ENCODE peak calls at places on chromosomes 7 and 10, in seven cellular contexts. One of them, this sample, is unnamed. For H3K4me1 and H3K36me3, the result is how much of the 10 kb centered on the place peaks cover.

GRCh38 chr7:16758634-16759602 is 5.4 kb downstream of the TSPAN13 start:
- DNase-seq in heart left ventricle: no peak
- DNase-seq in pancreas: no peak
- DNase-seq in heart right ventricle: no peak
- DNase-seq in neuronal stem cell: no peak
- DNase-seq in mucosa of descending colon: no peak
- DNase-seq in CD4-positive, alpha-beta memory T cell: no peak
- DNase-seq in this sample: no peak

GRCh38 chr7:86745019-86745745 is 101.5 kb downstream of the GRM3 start:
- DNase-seq in neuronal stem cell: no peak
- DNase-seq in pancreas: no peak
- DNase-seq in heart left ventricle: peak
- DNase-seq in heart right ventricle: peak
- DNase-seq in CD4-positive, alpha-beta memory T cell: no peak
- DNase-seq in mucosa of descending colon: no peak
- DNase-seq in this sample: no peak

GRCh38 chr7:72281325-72281724 is 130.8 kb downstream of the CALN1 start:
- DNase-seq in heart right ventricle: no peak
- DNase-seq in pancreas: no peak
- DNase-seq in heart left ventricle: no peak
- DNase-seq in CD4-positive, alpha-beta memory T cell: no peak
- DNase-seq in neuronal stem cell: no peak
- DNase-seq in mucosa of descending colon: no peak
- DNase-seq in this sample: no peak

GRCh38 chr7:99791667-99792356 is 7.8 kb upstream of the CYP3A4 start:
- DNase-seq in heart right ventricle: no peak
- DNase-seq in CD4-positive, alpha-beta memory T cell: no peak
- DNase-seq in mucosa of descending colon: no peak
- DNase-seq in neuronal stem cell: no peak
- DNase-seq in pancreas: no peak
- DNase-seq in heart left ventricle: no peak
- DNase-seq in this sample: no peak

GRCh38 chr10:70234668-70235447 is 1.6 kb upstream of the PPA1 start:
- DNase-seq in pancreas: no peak
- DNase-seq in CD4-positive, alpha-beta memory T cell: no peak
- DNase-seq in mucosa of descending colon: no peak
- DNase-seq in heart left ventricle: no peak
- DNase-seq in neuronal stem cell: no peak
- DNase-seq in heart right ventricle: no peak
- DNase-seq in this sample: no peak

GRCh38 chr10:133067152-133068090 is 20.3 kb upstream of the ADGRA1 start:
- DNase-seq in heart left ventricle: no peak
- DNase-seq in mucosa of descending colon: no peak
- DNase-seq in heart right ventricle: no peak
- DNase-seq in pancreas: no peak
- DNase-seq in neuronal stem cell: no peak
- DNase-seq in CD4-positive, alpha-beta memory T cell: no peak
- DNase-seq in this sample: no peak

GRCh38 chr10:11476035-11476434 is 135.4 kb downstream of the USP6NL start:
- DNase-seq in CD4-positive, alpha-beta memory T cell: no peak
- DNase-seq in neuronal stem cell: no peak
- DNase-seq in pancreas: no peak
- DNase-seq in heart left ventricle: no peak
- DNase-seq in heart right ventricle: no peak
- DNase-seq in mucosa of descending colon: no peak
- DNase-seq in this sample: no peak

GRCh38 chr10:46328853-46329689 is 42.3 kb downstream of the ANTXRL start:
- DNase-seq in neuronal stem cell: no peak
- DNase-seq in CD4-positive, alpha-beta memory T cell: no peak
- DNase-seq in heart left ventricle: no peak
- DNase-seq in heart right ventricle: no peak
- DNase-seq in pancreas: no peak
- DNase-seq in mucosa of descending colon: no peak
- DNase-seq in this sample: no peak

GRCh38 chr7:132603241-132603789 is 27.0 kb upstream of the PLXNA4 start:
- DNase-seq in CD4-positive, alpha-beta memory T cell: no peak
- DNase-seq in mucosa of descending colon: no peak
- DNase-seq in pancreas: no peak
- DNase-seq in neuronal stem cell: no peak
- DNase-seq in heart right ventricle: no peak
- DNase-seq in heart left ventricle: no peak
- DNase-seq in this sample: no peak

GRCh38 chr10:33460461-33461294 is 126.2 kb upstream of the NRP1 start:
- DNase-seq in CD4-positive, alpha-beta memory T cell: no peak
- DNase-seq in heart left ventricle: peak
- DNase-seq in mucosa of descending colon: no peak
- DNase-seq in pancreas: no peak
- DNase-seq in neuronal stem cell: no peak
- DNase-seq in heart right ventricle: peak
- DNase-seq in this sample: no peak

GRCh38 chr10:35387768-35388167 is 51.5 kb downstream of the CCNY start:
- DNase-seq in heart left ventricle: no peak
- DNase-seq in CD4-positive, alpha-beta memory T cell: no peak
- DNase-seq in neuronal stem cell: no peak
- DNase-seq in mucosa of descending colon: no peak
- DNase-seq in pancreas: no peak
- DNase-seq in heart right ventricle: no peak
- DNase-seq in this sample: no peak

GRCh38 chr10:7123719-7124118 is 287.1 kb downstream of the SFMBT2 start:
- DNase-seq in neuronal stem cell: no peak
- DNase-seq in mucosa of descending colon: no peak
- DNase-seq in pancreas: no peak
- DNase-seq in heart left ventricle: no peak
- DNase-seq in CD4-positive, alpha-beta memory T cell: no peak
- DNase-seq in heart right ventricle: no peak
- DNase-seq in this sample: no peak

GRCh38 chr7:111112439-111112838 is 21.5 kb downstream of the LRRN3 start:
- DNase-seq in heart left ventricle: no peak
- DNase-seq in mucosa of descending colon: no peak
- DNase-seq in pancreas: no peak
- DNase-seq in heart right ventricle: no peak
- DNase-seq in CD4-positive, alpha-beta memory T cell: no peak
- DNase-seq in neuronal stem cell: no peak
- DNase-seq in this sample: no peak

GRCh38 chr10:30540286-30540685 is 89.3 kb downstream of the LYZL2 start:
- DNase-seq in mucosa of descending colon: no peak
- DNase-seq in heart left ventricle: no peak
- DNase-seq in pancreas: no peak
- DNase-seq in neuronal stem cell: no peak
- DNase-seq in heart right ventricle: no peak
- DNase-seq in CD4-positive, alpha-beta memory T cell: no peak
- DNase-seq in this sample: no peak

GRCh38 chr10:30536578-30536977 is 93.0 kb downstream of the LYZL2 start:
- DNase-seq in neuronal stem cell: no peak
- DNase-seq in CD4-positive, alpha-beta memory T cell: no peak
- DNase-seq in heart right ventricle: no peak
- DNase-seq in heart left ventricle: no peak
- DNase-seq in mucosa of descending colon: no peak
- DNase-seq in pancreas: no peak
- DNase-seq in this sample: no peak

GRCh38 chr10:30537586-30537985 is 92.0 kb downstream of the LYZL2 start:
- DNase-seq in pancreas: no peak
- DNase-seq in heart right ventricle: no peak
- DNase-seq in CD4-positive, alpha-beta memory T cell: no peak
- DNase-seq in neuronal stem cell: no peak
- DNase-seq in heart left ventricle: no peak
- DNase-seq in mucosa of descending colon: no peak
- DNase-seq in this sample: no peak

GRCh38 chr10:30535677-30536076 is 93.9 kb downstream of the LYZL2 start:
- DNase-seq in CD4-positive, alpha-beta memory T cell: no peak
- DNase-seq in mucosa of descending colon: no peak
- DNase-seq in heart left ventricle: no peak
- DNase-seq in heart right ventricle: no peak
- DNase-seq in pancreas: no peak
- DNase-seq in neuronal stem cell: no peak
- DNase-seq in this sample: no peak

DNA sequence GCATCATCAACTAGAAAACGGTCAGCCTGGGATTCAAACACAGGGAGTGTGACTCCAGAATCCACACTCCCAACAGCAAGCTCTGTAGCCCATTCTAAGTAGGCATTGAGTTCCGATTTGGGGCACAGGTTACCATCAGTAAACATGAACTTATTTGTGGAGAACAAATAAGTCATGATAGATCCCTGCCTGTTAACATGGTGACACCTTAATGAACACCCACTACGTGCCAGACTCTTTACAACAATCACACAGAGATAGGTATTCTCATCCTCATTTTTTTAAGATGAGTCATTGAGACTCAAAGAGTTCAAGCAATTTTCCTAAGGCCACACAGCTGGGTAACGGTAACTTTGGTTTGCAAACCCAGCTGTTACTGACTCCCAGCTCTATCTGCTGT is 91.5 kb downstream of the LYZL2 start:
- DNase-seq in neuronal stem cell: no peak
- DNase-seq in heart right ventricle: no peak
- DNase-seq in pancreas: no peak
- DNase-seq in mucosa of descending colon: no peak
- DNase-seq in CD4-positive, alpha-beta memory T cell: no peak
- DNase-seq in heart left ventricle: no peak
- DNase-seq in this sample: no peak
- H3K4me1 ChIP-seq in neuronal stem cell: under half
- H3K4me1 ChIP-seq in heart right ventricle: under half
- H3K4me1 ChIP-seq in pancreas: under half
- H3K4me1 ChIP-seq in mucosa of descending colon: under half
- H3K4me1 ChIP-seq in CD4-positive, alpha-beta memory T cell: under half
- H3K4me1 ChIP-seq in heart left ventricle: under half
- H3K4me1 ChIP-seq in this sample: under half

GRCh38 chr7:44646176-44646920 is 39.9 kb downstream of the OGDH start:
- DNase-seq in mucosa of descending colon: no peak
- DNase-seq in CD4-positive, alpha-beta memory T cell: no peak
- DNase-seq in heart left ventricle: no peak
- DNase-seq in pancreas: no peak
- DNase-seq in neuronal stem cell: no peak
- DNase-seq in heart right ventricle: no peak
- DNase-seq in this sample: no peak

GRCh38 chr7:44645254-44645653 is 38.8 kb downstream of the OGDH start:
- DNase-seq in heart left ventricle: no peak
- DNase-seq in CD4-positive, alpha-beta memory T cell: no peak
- DNase-seq in heart right ventricle: no peak
- DNase-seq in pancreas: no peak
- DNase-seq in mucosa of descending colon: no peak
- DNase-seq in neuronal stem cell: no peak
- DNase-seq in this sample: no peak

GRCh38 chr7:44646921-44647636 is 40.7 kb downstream of the OGDH start:
- DNase-seq in heart right ventricle: no peak
- DNase-seq in neuronal stem cell: no peak
- DNase-seq in mucosa of descending colon: no peak
- DNase-seq in CD4-positive, alpha-beta memory T cell: no peak
- DNase-seq in pancreas: no peak
- DNase-seq in heart left ventricle: no peak
- DNase-seq in this sample: no peak

GRCh38 chr7:44647981-44648714 is 41.7 kb downstream of the OGDH start:
- DNase-seq in pancreas: no peak
- DNase-seq in mucosa of descending colon: no peak
- DNase-seq in neuronal stem cell: no peak
- DNase-seq in heart right ventricle: no peak
- DNase-seq in CD4-positive, alpha-beta memory T cell: no peak
- DNase-seq in heart left ventricle: no peak
- DNase-seq in this sample: no peak

DNA sequence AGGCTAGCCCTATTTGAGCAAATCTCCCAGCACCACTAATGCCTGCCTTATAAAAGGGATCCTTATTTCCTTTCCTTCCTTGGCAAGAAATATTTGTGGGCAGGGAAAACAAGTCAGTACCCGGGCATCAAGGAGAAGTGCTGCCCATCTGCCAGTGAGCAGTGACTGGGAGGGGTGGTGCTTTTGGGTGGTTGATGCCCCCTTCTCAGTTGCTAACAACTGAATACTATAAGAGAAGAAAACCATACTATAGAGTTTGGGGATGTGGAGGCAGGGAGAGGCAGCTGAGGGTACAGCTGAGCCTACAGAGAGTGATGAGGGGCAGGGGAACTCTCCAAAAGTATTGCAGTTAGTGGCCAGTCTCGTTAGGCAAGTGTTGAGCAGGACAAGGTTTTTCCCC is 39.3 kb downstream of the OGDH start:
- DNase-seq in mucosa of descending colon: no peak
- DNase-seq in CD4-positive, alpha-beta memory T cell: no peak
- DNase-seq in pancreas: no peak
- DNase-seq in neuronal stem cell: no peak
- DNase-seq in heart left ventricle: no peak
- DNase-seq in heart right ventricle: no peak
- DNase-seq in this sample: no peak
- H3K36me3 ChIP-seq in mucosa of descending colon: under half
- H3K36me3 ChIP-seq in CD4-positive, alpha-beta memory T cell: under half
- H3K36me3 ChIP-seq in pancreas: under half
- H3K36me3 ChIP-seq in neuronal stem cell: under half
- H3K36me3 ChIP-seq in heart left ventricle: under half
- H3K36me3 ChIP-seq in heart right ventricle: half or more
- H3K36me3 ChIP-seq in this sample: under half

GRCh38 chr7:26165950-26166680 is 14.1 kb downstream of the NFE2L3 start:
- DNase-seq in pancreas: no peak
- DNase-seq in mucosa of descending colon: no peak
- DNase-seq in CD4-positive, alpha-beta memory T cell: no peak
- DNase-seq in neuronal stem cell: no peak
- DNase-seq in heart left ventricle: no peak
- DNase-seq in heart right ventricle: no peak
- DNase-seq in this sample: no peak

GRCh38 chr7:26167293-26167934 is 15.4 kb downstream of the NFE2L3 start:
- DNase-seq in pancreas: no peak
- DNase-seq in heart right ventricle: no peak
- DNase-seq in CD4-positive, alpha-beta memory T cell: no peak
- DNase-seq in mucosa of descending colon: no peak
- DNase-seq in neuronal stem cell: no peak
- DNase-seq in heart left ventricle: no peak
- DNase-seq in this sample: no peak

GRCh38 chr7:26168458-26169023 is 16.5 kb downstream of the NFE2L3 start:
- DNase-seq in pancreas: no peak
- DNase-seq in heart left ventricle: no peak
- DNase-seq in CD4-positive, alpha-beta memory T cell: no peak
- DNase-seq in mucosa of descending colon: no peak
- DNase-seq in neuronal stem cell: no peak
- DNase-seq in heart right ventricle: no peak
- DNase-seq in this sample: no peak

GRCh38 chr7:26169271-26169670 is 17.3 kb downstream of the NFE2L3 start:
- DNase-seq in heart left ventricle: no peak
- DNase-seq in pancreas: no peak
- DNase-seq in mucosa of descending colon: no peak
- DNase-seq in heart right ventricle: no peak
- DNase-seq in CD4-positive, alpha-beta memory T cell: no peak
- DNase-seq in neuronal stem cell: no peak
- DNase-seq in this sample: no peak

GRCh38 chr7:26166681-26167266 is 14.8 kb downstream of the NFE2L3 start:
- DNase-seq in CD4-positive, alpha-beta memory T cell: no peak
- DNase-seq in heart right ventricle: no peak
- DNase-seq in pancreas: no peak
- DNase-seq in heart left ventricle: no peak
- DNase-seq in mucosa of descending colon: no peak
- DNase-seq in neuronal stem cell: no peak
- DNase-seq in this sample: no peak
- H3K4me3 ChIP-seq in CD4-positive, alpha-beta memory T cell: no peak
- H3K4me3 ChIP-seq in heart right ventricle: no peak
- H3K4me3 ChIP-seq in pancreas: no peak
- H3K4me3 ChIP-seq in heart left ventricle: no peak
- H3K4me3 ChIP-seq in mucosa of descending colon: no peak
- H3K4me3 ChIP-seq in neuronal stem cell: no peak
- H3K4me3 ChIP-seq in this sample: no peak

DNA sequence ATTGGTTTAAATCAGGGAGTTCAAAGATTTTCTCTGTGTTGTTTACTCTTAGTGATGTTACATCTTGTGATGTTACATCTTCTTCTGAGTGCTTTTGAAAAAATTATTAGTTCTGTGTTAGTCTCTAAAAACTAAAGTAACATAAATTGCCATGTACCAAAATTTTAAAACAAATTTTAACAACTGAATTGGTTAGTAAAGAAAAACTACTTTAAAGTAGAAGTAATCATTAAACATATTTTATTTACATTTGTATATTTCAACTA is 5.2 kb upstream of the IGF2BP3 start:
- DNase-seq in heart right ventricle: no peak
- DNase-seq in mucosa of descending colon: no peak
- DNase-seq in neuronal stem cell: no peak
- DNase-seq in pancreas: no peak
- DNase-seq in CD4-positive, alpha-beta memory T cell: no peak
- DNase-seq in heart left ventricle: no peak
- DNase-seq in this sample: no peak
- H3K4me1 ChIP-seq in heart right ventricle: under half
- H3K4me1 ChIP-seq in mucosa of descending colon: under half
- H3K4me1 ChIP-seq in neuronal stem cell: under half
- H3K4me1 ChIP-seq in pancreas: under half
- H3K4me1 ChIP-seq in CD4-positive, alpha-beta memory T cell: under half
- H3K4me1 ChIP-seq in heart left ventricle: under half
- H3K4me1 ChIP-seq in this sample: under half